ENCODE peak calls at places on chromosome 18, in seven cellular contexts. One of them, this sample, is unnamed.

GRCh38 chr18:63553117-63553516 is 10.9 kb downstream of the SERPINB12 start:
- DNase-seq in CD4-positive, alpha-beta memory T cell: no peak
- DNase-seq in RKO: no peak
- DNase-seq in GM12864: no peak
- DNase-seq in GM18507: no peak
- DNase-seq in SK-N-DZ: no peak
- DNase-seq in choroid plexus epithelial cell: peak; percentile 78
- DNase-seq in this sample: no peak

GRCh38 chr18:59051470-59052165 is 88.1 kb upstream of the SEC11C start:
- DNase-seq in CD4-positive, alpha-beta memory T cell: no peak
- DNase-seq in choroid plexus epithelial cell: no peak
- DNase-seq in SK-N-DZ: no peak
- DNase-seq in GM12864: no peak
- DNase-seq in RKO: no peak
- DNase-seq in GM18507: no peak
- DNase-seq in this sample: no peak

GRCh38 chr18:38458673-38459072 is 893.1 kb upstream of the CELF4 start:
- DNase-seq in GM18507: no peak
- DNase-seq in GM12864: no peak
- DNase-seq in choroid plexus epithelial cell: no peak
- DNase-seq in RKO: peak; percentile 5
- DNase-seq in SK-N-DZ: no peak
- DNase-seq in CD4-positive, alpha-beta memory T cell: no peak
- DNase-seq in this sample: no peak

GRCh38 chr18:65235966-65236634 is 514.7 kb upstream of the CDH7 start:
- DNase-seq in CD4-positive, alpha-beta memory T cell: no peak
- DNase-seq in RKO: peak; percentile 7
- DNase-seq in GM18507: no peak
- DNase-seq in GM12864: no peak
- DNase-seq in SK-N-DZ: peak; percentile 19
- DNase-seq in choroid plexus epithelial cell: no peak
- DNase-seq in this sample: no peak

GRCh38 chr18:78784861-78785260 is 194.8 kb upstream of the SALL3 start:
- DNase-seq in SK-N-DZ: no peak
- DNase-seq in RKO: no peak
- DNase-seq in CD4-positive, alpha-beta memory T cell: no peak
- DNase-seq in GM18507: no peak
- DNase-seq in GM12864: no peak
- DNase-seq in choroid plexus epithelial cell: no peak
- DNase-seq in this sample: no peak

GRCh38 chr18:8826971-8827370 is 121.6 kb downstream of the MTCL1 start:
- DNase-seq in CD4-positive, alpha-beta memory T cell: no peak
- DNase-seq in choroid plexus epithelial cell: no peak
- DNase-seq in GM12864: no peak
- DNase-seq in RKO: no peak
- DNase-seq in SK-N-DZ: no peak
- DNase-seq in GM18507: no peak
- DNase-seq in this sample: no peak

GRCh38 chr18:70288851-70289328 is at the start of gene SOCS6:
- DNase-seq in choroid plexus epithelial cell: peak; percentile 73
- DNase-seq in RKO: peak; percentile 44
- DNase-seq in CD4-positive, alpha-beta memory T cell: peak; percentile 22
- DNase-seq in GM18507: peak; percentile 52
- DNase-seq in SK-N-DZ: peak; percentile 68
- DNase-seq in GM12864: peak; percentile 19
- DNase-seq in this sample: peak; percentile 19

GRCh38 chr18:8373486-8373885 is 235.8 kb upstream of the RAB12 start:
- DNase-seq in choroid plexus epithelial cell: no peak
- DNase-seq in CD4-positive, alpha-beta memory T cell: no peak
- DNase-seq in GM12864: no peak
- DNase-seq in SK-N-DZ: no peak
- DNase-seq in RKO: no peak
- DNase-seq in GM18507: no peak
- DNase-seq in this sample: no peak

GRCh38 chr18:74290831-74291770 is 662 bp downstream of the CYB5A start:
- DNase-seq in RKO: no peak
- DNase-seq in CD4-positive, alpha-beta memory T cell: peak; percentile 8
- DNase-seq in choroid plexus epithelial cell: no peak
- DNase-seq in SK-N-DZ: no peak
- DNase-seq in GM12864: no peak
- DNase-seq in GM18507: no peak
- DNase-seq in this sample: peak; percentile 47

GRCh38 chr18:52588916-52589315 is 248.9 kb downstream of the DCC start:
- DNase-seq in SK-N-DZ: no peak
- DNase-seq in GM18507: no peak
- DNase-seq in CD4-positive, alpha-beta memory T cell: no peak
- DNase-seq in choroid plexus epithelial cell: peak; percentile 16
- DNase-seq in RKO: no peak
- DNase-seq in GM12864: no peak
- DNase-seq in this sample: no peak

This sample was measured in stimulated activated effector memory CD8-positive, alpha-beta T cell treated with anti-CD3 and anti-CD28 coated beads, Interleukin-12 subunit alpha, Interleukin-12 subunit beta, amount 100 ng/mL, for 72 hours.